ENCODE peak calls at places on chromosome 10, in ten cellular contexts. R, U, D, V, H, Y, I, W, C and J are unnamed samples.

GRCh38 chr10:129758591-129759021 is 205.5 kb downstream of the EBF3 start:
- DNase-seq in R (peak; percentile 3), U (no peak), D (no peak), V (no peak), H (no peak), Y (no peak), I (no peak), W (no peak), C (no peak), J (no peak)

GRCh38 chr10:122515588-122516231 is 44.8 kb upstream of the DMBT1 start:
- DNase-seq in R (no peak), U (no peak), D (no peak), V (peak; percentile 62), H (no peak), Y (no peak), I (no peak), W (peak; percentile 58), C (no peak), J (peak; percentile 91)

GRCh38 chr10:78049861-78050260 is 16.2 kb downstream of the RPS24 start:
- DNase-seq in R (no peak), U (no peak), D (no peak), V (no peak), H (no peak), Y (no peak), I (no peak), W (no peak), C (no peak), J (no peak)

GRCh38 chr10:107619124-107619523 is 454.6 kb upstream of the SORCS1 start:
- DNase-seq in R (no peak), U (no peak), D (no peak), V (no peak), H (no peak), Y (no peak), I (no peak), W (no peak), C (no peak), J (no peak)

GRCh38 chr10:79232864-79233263 is 114.4 kb upstream of the PPIF start:
- DNase-seq in R (no peak), U (no peak), D (no peak), V (no peak), H (no peak), Y (no peak), I (no peak), W (no peak), C (no peak), J (no peak)

GRCh38 chr10:97119058-97119832 is 66.5 kb downstream of the SLIT1 start:
- DNase-seq in R (no peak), U (no peak), D (no peak), V (no peak), H (no peak), Y (no peak), I (no peak), W (no peak), C (no peak), J (no peak)

GRCh38 chr10:24716295-24716694 is 7.4 kb downstream of the ARHGAP21 start:
- DNase-seq in R (no peak), U (no peak), D (no peak), V (no peak), H (no peak), Y (no peak), I (no peak), W (peak; percentile 59), C (no peak), J (no peak)

GRCh38 chr10:73413108-73413527 is 740 bp downstream of the ANXA7 start:
- DNase-seq in R (no peak), U (no peak), D (no peak), V (peak; percentile 67), H (peak; percentile 64), Y (no peak), I (peak; percentile 69), W (peak; percentile 51), C (no peak), J (peak; percentile 67)

GRCh38 chr10:117781216-117781836 is 238.8 kb downstream of the EMX2 start:
- DNase-seq in R (no peak), U (no peak), D (no peak), V (no peak), H (no peak), Y (no peak), I (no peak), W (no peak), C (no peak), J (no peak)

GRCh38 chr10:117782276-117782675 is 239.7 kb downstream of the EMX2 start:
- DNase-seq in R (no peak), U (no peak), D (no peak), V (no peak), H (no peak), Y (no peak), I (no peak), W (no peak), C (no peak), J (no peak)

GRCh38 chr10:117784776-117785175 is 242.2 kb downstream of the EMX2 start:
- DNase-seq in R (no peak), U (no peak), D (no peak), V (no peak), H (no peak), Y (no peak), I (no peak), W (no peak), C (no peak), J (no peak)

GRCh38 chr10:117780411-117780810 is 237.9 kb downstream of the EMX2 start:
- DNase-seq in R (no peak), U (no peak), D (no peak), V (no peak), H (no peak), Y (no peak), I (no peak), W (no peak), C (no peak), J (no peak)

GRCh38 chr10:117783698-117784395 is 241.3 kb downstream of the EMX2 start:
- DNase-seq in R (no peak), U (no peak), D (no peak), V (no peak), H (no peak), Y (no peak), I (no peak), W (no peak), C (no peak), J (no peak)
- TF ChIP-seq CTCF in R (no peak), U (no peak), D (no peak), V (no peak), H (no peak), Y (no peak), I (no peak), W (no peak), C (no peak), J (no peak)

GRCh38 chr10:63703740-63704345 is 182.6 kb downstream of the REEP3 start:
- DNase-seq in R (no peak), U (no peak), D (no peak), V (no peak), H (no peak), Y (no peak), I (no peak), W (no peak), C (no peak), J (no peak)

GRCh38 chr10:63700935-63701263 is 179.7 kb downstream of the REEP3 start:
- DNase-seq in R (no peak), U (no peak), D (no peak), V (no peak), H (no peak), Y (peak; percentile 48), I (no peak), W (no peak), C (no peak), J (no peak)

GRCh38 chr10:63702107-63702506 is 180.9 kb downstream of the REEP3 start:
- DNase-seq in R (no peak), U (no peak), D (no peak), V (no peak), H (no peak), Y (no peak), I (no peak), W (no peak), C (no peak), J (no peak)

GRCh38 chr10:63700209-63700934 is 179.2 kb downstream of the REEP3 start:
- DNase-seq in R (peak; percentile 72), U (no peak), D (peak; percentile 92), V (no peak), H (no peak), Y (peak; percentile 95), I (peak; percentile 97), W (no peak), C (peak; percentile 87), J (peak; percentile 50)

DNA sequence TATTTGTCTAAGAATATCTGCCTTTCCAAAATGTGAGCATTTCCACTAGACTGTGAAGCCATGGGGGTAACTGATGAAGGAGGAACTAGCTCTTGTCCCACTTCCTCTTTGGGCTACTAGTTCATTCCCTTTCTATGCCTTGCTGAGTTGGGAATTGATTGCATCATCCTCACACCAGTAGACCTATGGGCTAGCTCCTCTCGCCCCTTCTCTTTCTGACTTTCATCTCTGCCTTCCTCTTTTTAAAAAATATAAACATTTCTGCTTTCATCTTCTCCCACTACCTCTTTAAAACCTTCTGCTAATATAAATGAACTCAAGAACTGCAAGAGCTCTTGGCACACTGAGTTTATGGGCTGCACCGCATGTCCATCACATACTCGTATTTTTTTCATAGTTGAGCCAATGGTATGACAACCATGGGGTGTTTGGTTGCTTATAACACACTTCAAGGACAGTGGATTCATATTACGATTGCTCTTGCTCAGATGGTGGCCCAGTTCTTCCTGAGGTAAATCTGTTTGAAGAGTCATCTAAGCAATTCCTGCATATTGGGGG is 182.0 kb downstream of the REEP3 start:
- DNase-seq in R (no peak), U (no peak), D (no peak), V (no peak), H (no peak), Y (peak; percentile 47), I (no peak), W (no peak), C (no peak), J (no peak)
- TF ChIP-seq CTCF in R (no peak), U (no peak), D (no peak), V (no peak), H (no peak), Y (no peak), I (no peak), W (no peak), C (no peak), J (no peak)

GRCh38 chr10:31320179-31320597 is 1.2 kb downstream of the ZEB1 start:
- DNase-seq in R (peak; percentile 55), U (no peak), D (no peak), V (peak; percentile 55), H (peak; percentile 48), Y (no peak), I (peak; percentile 38), W (peak; percentile 57), C (no peak), J (peak; percentile 66)
- TF ChIP-seq CTCF in R (no peak), U (no peak), D (no peak), V (peak; percentile 7), H (no peak), Y (no peak), I (no peak), W (no peak), C (no peak), J (no peak)

DNA sequence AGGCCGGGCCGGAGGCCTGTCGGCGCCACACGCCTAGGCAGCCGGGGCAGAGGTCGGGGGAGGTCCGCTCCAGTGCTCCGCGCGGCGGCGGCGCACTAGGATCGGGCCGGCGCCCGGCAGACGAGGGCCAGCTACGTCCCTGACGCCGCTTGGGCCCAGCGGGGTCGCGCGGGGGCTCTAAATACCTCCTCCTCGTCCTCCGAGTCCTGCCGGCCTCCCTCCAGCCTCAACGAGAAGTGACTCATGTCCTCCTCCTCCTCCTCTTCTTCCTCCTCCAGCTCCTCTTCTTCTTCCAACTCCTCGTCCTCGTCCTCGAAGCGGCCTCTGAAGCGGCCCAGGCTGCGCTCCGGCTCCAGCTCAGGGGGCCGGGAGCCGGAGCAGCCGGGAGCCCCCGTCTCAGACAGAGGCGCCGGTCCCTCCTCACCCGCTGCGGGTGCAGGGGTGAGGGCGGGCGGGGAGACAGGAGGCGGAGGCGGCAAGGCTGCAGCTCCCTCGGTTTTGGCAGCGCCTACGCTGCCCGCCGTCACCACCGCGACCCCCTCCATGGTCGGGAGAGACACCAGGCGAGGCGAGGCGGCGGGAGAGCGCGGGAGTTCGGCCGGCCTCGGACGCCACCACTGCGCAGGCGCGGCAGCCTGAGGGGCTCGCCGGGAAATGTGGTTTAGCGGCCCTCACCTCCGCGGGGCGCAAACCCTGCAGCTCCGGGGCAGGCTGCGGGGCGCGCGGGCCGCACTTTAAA is at the start of gene PCGF6:
- DNase-seq in R (peak; percentile 72), U (peak; percentile 84), D (peak; percentile 34), V (peak; percentile 95), H (peak; percentile 97), Y (peak; percentile 73), I (peak; percentile 62), W (peak; percentile 88), C (peak; percentile 27), J (peak; percentile 78)
- TF ChIP-seq CTCF in R (no peak), U (no peak), D (peak; percentile 3), V (no peak), H (no peak), Y (no peak), I (peak; percentile 27), W (no peak), C (no peak), J (no peak)